ENCODE peak calls at places on chromosome 16, in six cellular contexts. U is H1, H is HCT116, E is right lobe of liver, B is fibroblast of pulmonary artery, I is neural crest cell. Z is an unnamed sample.

GRCh38 chr16:51919736-51920135 is 627.2 kb downstream of the TOX3 start:
- DNase-seq in U (no peak), B (peak), I (no peak), E (no peak), H (no peak), Z (no peak)

GRCh38 chr16:1164382-1164781 is 11.5 kb downstream of the CACNA1H start:
- DNase-seq in I (no peak), E (no peak), H (no peak), U (no peak), B (no peak), Z (no peak)

GRCh38 chr16:53901396-53901795 is 197.4 kb downstream of the FTO start:
- DNase-seq in H (no peak), E (no peak), I (no peak), B (no peak), U (no peak), Z (no peak)

GRCh38 chr16:50267151-50267631 is 840 bp downstream of the ADCY7 start:
- DNase-seq in E (no peak), I (no peak), U (no peak), H (no peak), B (no peak), Z (no peak)

GRCh38 chr16:1779234-1779701 is 3.1 kb downstream of the SPSB3 start:
- DNase-seq in I (no peak), E (peak), H (no peak), B (no peak), U (no peak), Z (no peak)

GRCh38 chr16:75567911-75568310 is 1.7 kb downstream of the GABARAPL2 start:
- DNase-seq in B (no peak), H (no peak), U (no peak), I (no peak), E (no peak), Z (no peak)

GRCh38 chr16:29990883-29991570 is 4.4 kb downstream of the HIRIP3 start:
- DNase-seq in H (no peak), E (peak), U (no peak), B (no peak), I (no peak), Z (no peak)

GRCh38 chr16:86901483-86901882 is 323.1 kb downstream of the FOXL1 start:
- DNase-seq in U (no peak), B (peak), H (no peak), E (no peak), I (no peak), Z (no peak)

GRCh38 chr16:70520612-70521297 is 2.6 kb downstream of the COG4 start:
- DNase-seq in B (peak), U (no peak), E (no peak), H (no peak), I (no peak), Z (peak)

GRCh38 chr16:68091604-68092261 is 6.6 kb downstream of the NFATC3 start:
- DNase-seq in H (no peak), B (peak), E (no peak), U (no peak), I (no peak), Z (no peak)

GRCh38 chr16:11233727-11234376 is 22.2 kb downstream of the SOCS1 start:
- DNase-seq in I (no peak), E (no peak), U (no peak), H (no peak), B (no peak), Z (no peak)
- TF ChIP-seq CTCF in I (no peak), E (no peak), U (peak), H (no peak), B (no peak), Z (no peak)

GRCh38 chr16:26959416-26960009 is 107.2 kb upstream of the C16orf82 start:
- DNase-seq in B (no peak), U (no peak), E (no peak), I (no peak), H (no peak), Z (no peak)

GRCh38 chr16:26961459-26961858 is 105.3 kb upstream of the C16orf82 start:
- DNase-seq in U (no peak), B (no peak), E (no peak), H (no peak), I (no peak), Z (no peak)

GRCh38 chr16:26957283-26957859 is 109.4 kb upstream of the C16orf82 start:
- DNase-seq in U (no peak), I (no peak), B (no peak), H (no peak), E (no peak), Z (no peak)

GRCh38 chr16:26963109-26963508 is 103.6 kb upstream of the C16orf82 start:
- DNase-seq in I (peak), B (peak), U (no peak), E (no peak), H (peak), Z (peak)
- TF ChIP-seq CTCF in I (peak), B (peak), U (peak), E (no peak), H (peak), Z (peak)

GRCh38 chr16:66274335-66275110 is 92.0 kb upstream of the CDH5 start:
- DNase-seq in I (no peak), U (no peak), E (peak), H (peak), B (peak), Z (peak)
- TF ChIP-seq CTCF in I (peak), U (no peak), E (no peak), H (peak), B (peak), Z (peak)

GRCh38 chr16:12348733-12349704 is 372.5 kb downstream of the SNX29 start:
- DNase-seq in E (no peak), I (no peak), U (no peak), B (no peak), H (no peak), Z (no peak)

GRCh38 chr16:12354296-12354818 is 377.8 kb downstream of the SNX29 start:
- DNase-seq in B (no peak), I (no peak), E (no peak), U (no peak), H (no peak), Z (no peak)

GRCh38 chr16:12349950-12350842 is 373.7 kb downstream of the SNX29 start:
- DNase-seq in U (no peak), H (no peak), I (no peak), B (no peak), E (no peak), Z (no peak)

GRCh38 chr16:12347365-12347764 is 370.8 kb downstream of the SNX29 start:
- DNase-seq in U (no peak), E (no peak), H (no peak), I (no peak), B (no peak), Z (no peak)

DNA sequence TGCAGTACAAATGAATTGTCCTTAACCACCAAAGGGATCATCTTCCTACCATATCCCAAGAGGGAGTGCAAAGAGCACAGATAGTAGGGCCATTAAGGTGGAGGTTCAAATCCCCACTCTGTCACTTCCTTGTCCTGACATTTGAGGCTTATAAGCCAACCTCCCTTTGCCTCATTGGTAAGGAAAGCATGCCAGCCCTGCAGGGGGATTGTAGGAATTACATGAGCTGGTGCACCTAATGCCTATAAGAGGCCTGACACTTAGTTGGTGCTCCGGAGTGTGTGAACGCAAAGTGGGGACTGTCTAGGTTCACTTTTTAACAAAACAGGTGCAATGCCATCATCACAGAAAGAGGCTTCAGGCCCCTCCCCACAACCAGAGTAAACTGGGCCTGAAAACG is 374.4 kb downstream of the SNX29 start:
- DNase-seq in B (no peak), E (no peak), I (no peak), H (no peak), U (no peak), Z (no peak)
- TF ChIP-seq CTCF in B (no peak), E (no peak), I (no peak), H (no peak), U (peak), Z (no peak)

DNA sequence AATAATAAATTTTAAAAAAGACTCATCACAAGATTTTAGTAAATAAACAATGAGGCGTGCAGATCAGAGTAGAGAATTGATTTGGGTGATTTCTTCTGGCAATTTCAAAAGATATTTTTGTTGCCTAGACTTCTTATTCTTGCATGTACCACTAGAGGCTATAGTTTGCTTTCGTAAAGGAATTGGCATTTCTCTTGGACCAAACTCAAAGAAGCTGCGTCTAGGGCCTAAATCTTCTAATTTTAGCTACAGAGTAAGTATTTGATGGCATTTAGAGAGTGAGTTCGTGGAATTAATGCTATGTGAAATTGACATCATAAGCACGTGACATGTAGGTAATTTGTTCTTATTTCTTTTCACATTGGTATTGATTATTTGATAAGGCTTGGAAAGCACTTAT is 24.4 kb upstream of the ABCC11 start:
- DNase-seq in B (peak), I (no peak), E (no peak), H (no peak), U (no peak), Z (no peak)
- TF ChIP-seq CTCF in B (peak), I (peak), E (no peak), H (no peak), U (no peak), Z (no peak)

DNA sequence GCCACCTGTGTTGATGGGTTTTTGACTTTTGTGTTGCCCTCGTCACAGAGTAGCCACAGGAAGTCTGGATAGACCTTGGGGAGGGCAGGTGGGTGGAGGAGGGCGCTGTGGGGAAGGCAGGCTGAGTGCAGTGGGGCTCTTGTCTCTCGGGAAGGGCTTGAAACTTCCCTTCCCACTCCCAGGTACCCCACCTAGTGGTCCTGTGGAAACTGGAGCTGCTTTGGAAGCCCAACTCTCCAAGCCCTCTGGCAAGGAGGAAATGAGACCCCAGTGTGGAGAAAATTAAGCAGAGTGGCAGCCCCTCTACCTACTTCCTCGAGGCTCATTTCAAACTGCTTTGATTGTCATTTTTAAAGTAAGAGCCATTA is 9.2 kb downstream of the CA5A start:
- DNase-seq in I (no peak), B (no peak), H (no peak), U (no peak), E (no peak), Z (no peak)
- TF ChIP-seq CTCF in I (no peak), B (no peak), H (no peak), U (peak), E (no peak), Z (no peak)

GRCh38 chr16:63720848-63721247 is 1401.0 kb downstream of the CDH11 start:
- DNase-seq in E (no peak), U (no peak), B (peak), H (no peak), I (no peak), Z (no peak)
- TF ChIP-seq CTCF in E (no peak), U (peak), B (peak), H (no peak), I (no peak), Z (no peak)

GRCh38 chr16:89137666-89138512 is 33.7 kb upstream of the CDH15 start:
- DNase-seq in E (no peak), I (no peak), B (no peak), U (no peak), H (no peak), Z (no peak)

GRCh38 chr16:89136931-89137330 is 34.6 kb upstream of the CDH15 start:
- DNase-seq in U (no peak), B (no peak), E (no peak), H (no peak), I (no peak), Z (no peak)

GRCh38 chr16:89138843-89139520 is 32.6 kb upstream of the CDH15 start:
- DNase-seq in E (no peak), H (no peak), U (no peak), B (no peak), I (no peak), Z (no peak)

GRCh38 chr16:89139907-89140361 is 31.6 kb upstream of the CDH15 start:
- DNase-seq in B (no peak), U (no peak), E (no peak), H (no peak), I (no peak), Z (no peak)

GRCh38 chr16:89138513-89138795 is 33.1 kb upstream of the CDH15 start:
- DNase-seq in I (no peak), B (no peak), E (no peak), H (no peak), U (no peak), Z (no peak)
- TF ChIP-seq CTCF in I (no peak), B (no peak), E (no peak), H (no peak), U (no peak), Z (no peak)